ENCODE peak calls at places on chromosome 13, in four cellular contexts. O is K562, D is SK-N-SH, F is GM12878. S is an unnamed sample.

GRCh38 chr13:37134411-37135041 is 29.1 kb upstream of the CSNK1A1L start:
- DNase-seq in O (no peak), D (no peak), F (no peak), S (no peak)

GRCh38 chr13:45120967-45121366 is 657 bp downstream of the GTF2F2 start:
- DNase-seq in O (no peak), D (no peak), F (no peak), S (no peak)

GRCh38 chr13:29594310-29594709 is 1.2 kb downstream of the SLC7A1 start:
- DNase-seq in O (peak), D (peak), F (peak), S (peak)

GRCh38 chr13:45007823-45008222 is 18.5 kb downstream of the GPALPP1 start:
- DNase-seq in O (no peak), D (no peak), F (no peak), S (no peak)

GRCh38 chr13:93875527-93875926 is 604.0 kb downstream of the DCT start:
- DNase-seq in O (no peak), D (no peak), F (no peak), S (no peak)

GRCh38 chr13:24986826-24987225 is 109.1 kb upstream of the PABPC3 start:
- DNase-seq in O (no peak), D (no peak), F (no peak), S (no peak)

GRCh38 chr13:48412881-48413351 is at the start of gene LPAR6:
- DNase-seq in O (no peak), D (no peak), F (no peak), S (no peak)

GRCh38 chr13:43787998-43788397 is 1.2 kb upstream of the ENOX1 start:
- DNase-seq in O (peak), D (peak), F (no peak), S (peak)

GRCh38 chr13:33174491-33174890 is 111.1 kb downstream of the STARD13 start:
- DNase-seq in O (no peak), D (peak), F (no peak), S (no peak)

GRCh38 chr13:36696410-36696809 is 22.6 kb downstream of the SERTM1 start:
- DNase-seq in O (no peak), D (no peak), F (no peak), S (no peak)

GRCh38 chr13:20193924-20194631 is 1.3 kb upstream of the GJB2 start:
- DNase-seq in O (no peak), D (no peak), F (no peak), S (no peak)

GRCh38 chr13:42968906-42969305 is 23.1 kb downstream of the EPSTI1 start:
- DNase-seq in O (no peak), D (no peak), F (no peak), S (no peak)

GRCh38 chr13:46383383-46383782 is 3.7 kb downstream of the RUBCNL start:
- DNase-seq in O (no peak), D (no peak), F (no peak), S (no peak)

GRCh38 chr13:92265408-92265807 is 867.0 kb downstream of the GPC5 start:
- DNase-seq in O (no peak), D (no peak), F (no peak), S (no peak)

GRCh38 chr13:30431269-30431950 is 9.1 kb downstream of the UBE2L5 start:
- DNase-seq in O (no peak), D (no peak), F (no peak), S (no peak)

GRCh38 chr13:70571221-70571620 is 463.0 kb upstream of the KLHL1 start:
- DNase-seq in O (no peak), D (no peak), F (no peak), S (no peak)

GRCh38 chr13:26867451-26868067 is 107.0 kb upstream of the GPR12 start:
- DNase-seq in O (peak), D (no peak), F (no peak), S (peak)

GRCh38 chr13:32728327-32728726 is 142.1 kb downstream of the PDS5B start:
- DNase-seq in O (no peak), D (no peak), F (no peak), S (no peak)

GRCh38 chr13:76000131-76000530 is 364.0 kb downstream of the LMO7 start:
- DNase-seq in O (no peak), D (no peak), F (no peak), S (no peak)

GRCh38 chr13:65656740-65657329 is 1573.3 kb downstream of the PCDH9 start:
- DNase-seq in O (no peak), D (no peak), F (no peak), S (peak)

GRCh38 chr13:108227651-108228272 is 9.6 kb downstream of the ABHD13 start:
- DNase-seq in O (peak), D (peak), F (no peak), S (no peak)

GRCh38 chr13:91620670-91621141 is 222.3 kb downstream of the GPC5 start:
- DNase-seq in O (no peak), D (peak), F (no peak), S (no peak)

GRCh38 chr13:102128216-102128800 is 273.5 kb downstream of the FGF14 start:
- DNase-seq in O (no peak), D (no peak), F (no peak), S (no peak)

GRCh38 chr13:27556109-27556508 is 64.2 kb downstream of the LNX2 start:
- DNase-seq in O (no peak), D (no peak), F (no peak), S (no peak)

GRCh38 chr13:43614063-43614462 is 172.7 kb downstream of the ENOX1 start:
- DNase-seq in O (no peak), D (no peak), F (no peak), S (no peak)

GRCh38 chr13:28538932-28539331 is 44.0 kb upstream of the FLT1 start:
- DNase-seq in O (peak), D (no peak), F (no peak), S (no peak)

GRCh38 chr13:38693641-38694040 is 6.8 kb downstream of the FREM2 start:
- DNase-seq in O (no peak), D (no peak), F (no peak), S (no peak)

GRCh38 chr13:38697197-38697596 is 10.3 kb downstream of the FREM2 start:
- DNase-seq in O (no peak), D (no peak), F (no peak), S (no peak)

GRCh38 chr13:38690231-38690630 is 3.4 kb downstream of the FREM2 start:
- DNase-seq in O (no peak), D (no peak), F (no peak), S (no peak)

GRCh38 chr13:38688674-38689073 is 1.8 kb downstream of the FREM2 start:
- DNase-seq in O (no peak), D (no peak), F (no peak), S (no peak)

DNA sequence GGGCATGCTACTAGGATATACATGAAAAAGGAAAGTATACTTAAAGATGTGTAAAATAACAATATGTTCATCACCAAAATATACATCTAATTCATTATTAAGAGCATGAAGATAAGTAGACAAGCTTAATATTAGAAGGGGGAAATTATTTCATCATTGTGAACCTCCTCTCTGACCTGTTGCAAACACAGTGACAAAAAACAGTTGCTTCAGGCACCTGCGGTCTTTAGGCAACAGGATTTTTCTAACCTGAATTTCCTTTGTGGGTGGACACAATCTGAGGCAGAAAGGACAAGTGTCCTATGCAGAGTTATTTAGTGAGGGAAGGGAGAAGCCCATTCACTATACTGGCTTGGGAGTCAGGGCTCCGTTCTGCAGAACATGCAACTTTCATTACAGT is 6.3 kb downstream of the FREM2 start:
- DNase-seq in O (no peak), D (no peak), F (no peak), S (no peak)
- TF ChIP-seq CTCF in O (no peak), D (no peak), F (no peak), S (no peak)

DNA sequence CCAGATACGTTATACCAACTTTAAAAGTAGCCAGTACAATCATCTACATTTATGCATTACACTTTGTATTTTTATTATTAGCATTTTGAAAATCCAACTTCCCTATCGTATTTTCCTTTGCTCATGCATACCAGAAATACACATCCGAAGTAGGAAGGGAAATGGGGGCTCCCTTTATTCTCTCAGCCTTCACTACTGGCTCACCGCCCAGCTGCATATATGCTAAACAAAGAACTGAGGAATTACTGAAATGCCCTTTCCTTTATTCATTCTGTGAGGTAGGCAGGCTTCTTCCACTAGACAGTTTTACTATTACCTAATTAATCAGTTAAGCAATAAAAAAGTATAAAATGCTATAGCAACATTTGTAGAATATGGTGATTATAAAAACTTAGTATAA is 291.6 kb downstream of the KLF12 start:
- DNase-seq in O (no peak), D (no peak), F (no peak), S (no peak)
- TF ChIP-seq CHD2 in O (no peak), D (no peak), F (no peak), S (no peak)

GRCh38 chr13:110450016-110450900 is 111.3 kb downstream of the RAB20 start:
- DNase-seq in O (no peak), D (no peak), F (no peak), S (no peak)
- TF ChIP-seq RCOR1 in O (no peak), D (no peak), F (no peak), S (no peak)

DNA sequence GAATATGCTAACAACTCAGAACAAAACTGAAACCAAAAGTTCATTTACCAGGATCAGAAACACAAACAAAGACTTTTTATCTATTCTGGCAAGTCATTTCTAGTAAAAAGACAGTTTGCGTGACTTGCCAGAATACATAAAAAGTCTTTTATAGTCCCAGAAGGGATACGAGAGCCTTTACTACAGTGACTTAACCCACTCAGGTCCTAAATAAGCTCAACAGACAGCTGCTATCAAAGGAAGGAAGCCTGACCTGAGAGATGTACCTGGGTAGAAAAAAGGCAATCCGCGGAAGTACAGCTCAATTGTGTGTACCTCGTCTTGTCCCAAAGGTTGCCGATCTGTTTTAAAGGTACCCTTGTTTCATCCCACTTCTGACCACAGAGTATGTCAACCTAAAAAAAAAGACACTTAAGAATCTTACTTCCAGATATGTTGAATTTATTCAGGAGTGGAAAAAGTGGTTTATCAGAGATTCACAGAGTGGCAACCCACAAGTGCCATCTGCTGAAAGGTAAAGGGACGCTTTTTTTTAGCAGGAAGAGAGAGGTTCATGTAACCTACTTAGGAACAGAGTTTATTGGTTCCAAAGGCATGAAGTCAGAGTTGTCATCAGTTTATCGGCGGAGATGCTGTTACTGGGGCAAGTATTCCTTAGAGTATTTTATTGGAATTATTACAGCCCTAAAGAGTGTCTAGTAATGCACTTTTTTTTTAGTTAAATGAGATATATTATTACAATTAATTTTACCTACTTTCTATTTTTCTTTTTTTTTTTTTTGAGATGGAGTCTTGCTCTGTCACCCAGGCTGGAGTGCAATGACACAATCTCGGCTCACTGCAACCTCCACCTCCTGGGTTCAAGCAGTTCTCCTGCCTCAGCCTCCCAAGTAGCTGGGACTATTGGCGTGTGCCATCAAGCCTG is 69.7 kb upstream of the C1QTNF9B start:
- DNase-seq in O (no peak), D (no peak), F (peak), S (no peak)
- TF ChIP-seq CTCF in O (no peak), D (no peak), F (no peak), S (no peak)

GRCh38 chr13:111402441-111402840 is 82.0 kb downstream of the TEX29 start:
- DNase-seq in O (no peak), D (no peak), F (no peak), S (no peak)
- TF ChIP-seq CHD2 in O (no peak), D (no peak), F (no peak), S (no peak)

GRCh38 chr13:96141032-96141431 is 51.1 kb downstream of the HS6ST3 start:
- DNase-seq in O (peak), D (no peak), F (no peak), S (no peak)
- TF ChIP-seq RCOR1 in O (no peak), D (no peak), F (no peak), S (no peak)

GRCh38 chr13:84433024-84433423 is 550.8 kb upstream of the SLITRK1 start:
- DNase-seq in O (no peak), D (no peak), F (no peak), S (no peak)
- TF ChIP-seq CTCF in O (no peak), D (peak), F (no peak), S (no peak)

GRCh38 chr13:35675651-35676050 is 199.2 kb upstream of the MAB21L1 start:
- DNase-seq in O (no peak), D (no peak), F (no peak), S (no peak)

DNA sequence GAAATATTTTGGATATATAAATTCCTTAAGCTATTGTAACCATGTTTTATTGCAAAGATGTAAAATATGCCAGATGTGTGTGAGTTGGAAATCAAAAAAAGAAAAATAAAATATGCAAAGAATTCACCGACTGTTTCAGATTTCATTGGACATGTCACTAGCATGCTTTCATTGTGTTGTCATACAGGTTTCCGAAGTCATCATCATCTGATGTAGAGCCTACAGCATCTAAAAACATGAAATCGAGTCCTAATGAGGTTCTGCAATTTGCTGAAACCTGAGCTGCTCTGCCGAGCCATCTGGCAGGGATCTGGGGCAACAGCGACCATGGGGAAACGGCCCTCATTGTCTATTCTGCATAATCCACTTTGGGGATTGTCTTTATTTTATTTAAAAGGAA is 196.1 kb upstream of the MAB21L1 start:
- DNase-seq in O (no peak), D (no peak), F (no peak), S (no peak)
- TF ChIP-seq CHD2 in O (no peak), D (no peak), F (no peak), S (no peak)

DNA sequence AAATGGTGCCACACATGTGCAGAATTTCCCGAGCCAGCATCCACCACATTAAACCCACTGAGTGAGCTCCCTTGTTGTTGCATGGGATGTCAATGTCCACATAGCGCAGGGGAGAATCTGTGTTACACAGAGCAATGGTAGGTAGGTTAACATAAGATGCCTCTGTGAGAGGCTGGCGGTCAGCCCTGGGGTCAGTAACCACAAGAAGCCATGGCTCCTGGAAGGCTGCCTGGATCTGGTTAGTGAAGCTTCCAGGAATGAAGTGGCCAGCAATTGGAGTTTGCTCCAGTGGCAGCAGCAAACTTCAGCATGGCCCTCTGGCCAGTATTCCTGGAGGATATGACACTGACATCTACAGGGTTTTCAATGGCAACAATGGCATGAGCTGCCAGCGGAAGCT is 37.0 kb upstream of the PCDH9 start:
- DNase-seq in O (no peak), D (no peak), F (no peak), S (no peak)
- TF ChIP-seq RCOR1 in O (no peak), D (no peak), F (no peak), S (no peak)